ENCODE peak calls at places on chromosomes 3 and 15, in four cellular contexts. Q is endothelial cell, H is cardiac muscle cell, D is tibial artery. C is an unnamed sample.

GRCh38 chr15:60972866-60973265 is 256.2 kb downstream of the RORA start:
- DNase-seq in Q (no peak), H (no peak), D (no peak), C (no peak)

GRCh38 chr3:40192628-40193027 is 116.9 kb upstream of the EIF1B start:
- DNase-seq in Q (no peak), H (no peak), D (no peak), C (no peak)

GRCh38 chr3:136250226-136250861 is at the start of gene PCCB:
- DNase-seq in Q (peak), H (peak), D (peak), C (peak)

GRCh38 chr3:126511291-126511690 is 6.3 kb downstream of the UROC1 start:
- DNase-seq in Q (no peak), H (no peak), D (no peak), C (no peak)

GRCh38 chr3:146037697-146038096 is 123.3 kb downstream of the PLOD2 start:
- DNase-seq in Q (no peak), H (no peak), D (no peak), C (no peak)

GRCh38 chr3:105829879-105830622 is 38.8 kb downstream of the CBLB start:
- DNase-seq in Q (no peak), H (no peak), D (no peak), C (no peak)

GRCh38 chr3:184656430-184656990 is 55.4 kb downstream of the MAGEF1 start:
- DNase-seq in Q (no peak), H (no peak), D (no peak), C (no peak)

GRCh38 chr3:128226794-128227399 is 73.6 kb downstream of the EEFSEC start:
- DNase-seq in Q (peak), H (peak), D (no peak), C (peak)

GRCh38 chr3:197458179-197458707 is 97.5 kb downstream of the BDH1 start:
- DNase-seq in Q (no peak), H (no peak), D (no peak), C (no peak)

GRCh38 chr15:67144609-67145306 is 79.4 kb downstream of the SMAD3 start:
- DNase-seq in Q (no peak), H (no peak), D (no peak), C (no peak)

DNA sequence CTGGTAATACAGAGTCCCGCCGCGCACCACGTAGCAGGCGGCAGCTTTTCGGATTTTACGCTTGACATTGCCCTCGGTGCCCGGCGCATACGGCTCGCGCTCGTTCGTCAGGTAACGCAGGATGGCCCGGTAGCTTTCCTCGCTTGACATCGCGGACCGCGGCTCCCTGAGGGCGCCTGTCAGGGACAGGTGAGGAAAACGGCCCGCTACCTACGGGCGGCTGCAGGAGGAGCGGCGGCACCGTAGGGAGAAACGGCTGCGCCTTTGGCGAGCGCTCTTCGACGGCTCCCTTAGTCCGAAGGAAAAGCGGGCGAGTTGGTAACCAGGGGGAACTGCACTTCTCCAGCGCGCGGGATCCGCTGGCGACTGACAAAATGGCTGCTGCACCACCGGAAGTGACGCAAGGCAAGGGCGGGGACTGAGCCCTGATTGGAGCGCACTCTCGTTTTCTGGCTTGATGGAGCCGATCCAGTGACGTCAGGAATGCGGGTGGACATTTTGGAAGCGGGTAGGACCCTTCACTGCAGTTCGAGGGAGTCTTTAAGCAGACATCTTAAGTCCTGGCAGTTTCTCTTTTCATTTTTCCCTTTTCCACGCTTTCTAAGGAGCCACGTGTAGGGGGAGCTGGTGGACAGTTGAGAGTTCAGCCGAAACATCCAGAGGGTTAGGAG is at the start of gene ZBTB11:
- DNase-seq in Q (peak), H (peak), D (peak), C (peak)
- TF ChIP-seq CTCF in Q (peak), H (peak), D (peak), C (peak)

GRCh38 chr3:11154953-11155325 is 646 bp downstream of the HRH1 start:
- DNase-seq in Q (peak), H (no peak), D (no peak), C (peak)
- TF ChIP-seq CTCF in Q (no peak), H (no peak), D (no peak), C (no peak)

GRCh38 chr3:50321844-50322385 is 630 bp downstream of the HYAL2 start:
- DNase-seq in Q (peak), H (no peak), D (peak), C (no peak)
- TF ChIP-seq CTCF in Q (peak), H (peak), D (no peak), C (peak)

GRCh38 chr3:36405193-36405592 is 24.9 kb downstream of the STAC start:
- DNase-seq in Q (no peak), H (no peak), D (no peak), C (no peak)

GRCh38 chr3:36403661-36404060 is 23.4 kb downstream of the STAC start:
- DNase-seq in Q (no peak), H (no peak), D (no peak), C (no peak)

GRCh38 chr3:36409862-36410261 is 29.6 kb downstream of the STAC start:
- DNase-seq in Q (no peak), H (no peak), D (no peak), C (no peak)

DNA sequence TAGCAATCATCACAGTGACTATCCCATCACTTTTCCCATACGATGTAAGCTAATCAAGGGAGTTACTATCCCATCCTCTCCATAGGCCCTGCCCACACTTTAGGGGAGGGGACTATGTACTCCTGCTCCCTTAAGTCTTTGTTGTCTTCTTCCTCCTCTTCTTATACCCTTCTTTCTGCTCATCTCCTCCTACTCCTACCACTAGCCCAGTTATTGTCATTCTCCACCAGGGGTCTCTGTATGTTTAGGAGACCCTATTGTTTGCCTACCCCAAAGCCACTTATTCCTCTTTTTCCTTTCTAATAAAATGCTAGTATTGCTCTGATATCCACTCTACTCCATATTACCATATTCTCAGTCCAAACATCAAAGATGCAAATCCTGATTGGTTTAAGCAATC is 27.8 kb downstream of the STAC start:
- DNase-seq in Q (no peak), H (no peak), D (no peak), C (no peak)
- TF ChIP-seq CTCF in Q (peak), H (peak), D (no peak), C (peak)

GRCh38 chr3:4943553-4943952 is 35.7 kb upstream of the BHLHE40 start:
- DNase-seq in Q (peak), H (no peak), D (no peak), C (no peak)
- TF ChIP-seq CTCF in Q (peak), H (peak), D (no peak), C (peak)

GRCh38 chr3:79497447-79498111 is 270.2 kb downstream of the ROBO1 start:
- DNase-seq in Q (no peak), H (peak), D (no peak), C (no peak)
- TF ChIP-seq CTCF in Q (peak), H (peak), D (peak), C (peak)

DNA sequence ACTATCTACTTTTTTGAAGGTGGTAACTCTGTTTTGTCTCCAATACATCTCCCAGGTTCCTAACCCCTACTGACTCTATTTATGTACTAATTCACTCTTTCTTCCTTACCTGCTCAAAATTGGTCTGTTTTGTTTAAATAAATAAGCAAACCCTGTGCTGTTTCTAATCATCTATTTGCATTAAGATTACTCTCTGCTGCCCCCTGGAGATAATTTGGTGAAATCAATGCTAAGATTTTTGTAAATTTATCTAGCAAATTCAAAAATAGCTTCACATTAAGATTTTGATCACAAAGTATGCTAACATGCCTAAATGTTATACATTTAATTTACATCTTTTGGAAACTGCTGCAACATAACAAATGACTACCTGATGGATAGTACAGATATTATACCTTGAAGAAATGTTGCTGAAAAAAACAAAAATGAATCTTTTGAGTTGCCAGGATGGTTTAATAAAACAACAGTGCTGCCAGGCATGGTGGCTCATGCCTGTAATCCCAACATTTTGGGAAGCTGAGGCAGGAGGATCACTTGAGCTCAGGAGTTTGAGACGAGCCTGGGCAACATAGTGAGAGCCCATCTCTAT is 4.4 kb upstream of the CD200R1 start:
- DNase-seq in Q (no peak), H (peak), D (no peak), C (peak)
- TF ChIP-seq CTCF in Q (peak), H (peak), D (peak), C (peak)